ENCODE peak calls at places on chromosomes 6 and 20, in eight cellular contexts. X is HCT116, Z is Peyer's patch, B is tibial nerve, C is adrenal gland, O is IMR-90, V is A549, S is esophagus squamous epithelium. D is an unnamed sample.

GRCh38 chr6:8108031-8108660 is 5.8 kb upstream of the EEF1E1 start:
- DNase-seq in X (peak; percentile 27), Z (no peak), B (no peak), C (no peak), O (peak; percentile 99), V (peak; percentile 55), S (no peak), D (no peak)

GRCh38 chr6:20572940-20573339 is 38.7 kb downstream of the CDKAL1 start:
- DNase-seq in X (no peak), Z (no peak), B (no peak), C (no peak), O (peak; percentile 63), V (no peak), S (no peak), D (no peak)

GRCh38 chr6:128827675-128828464 is 55.1 kb upstream of the LAMA2 start:
- DNase-seq in X (no peak), Z (no peak), B (no peak), C (no peak), O (peak; percentile 73), V (no peak), S (no peak), D (no peak)

GRCh38 chr6:87078983-87079616 is 15.8 kb downstream of the CGA start:
- DNase-seq in X (peak; percentile 79), Z (peak; percentile 82), B (peak; percentile 49), C (peak; percentile 80), O (peak; percentile 63), V (peak; percentile 70), S (no peak), D (peak; percentile 89)

GRCh38 chr20:24933266-24933908 is 15.7 kb upstream of the CST7 start:
- DNase-seq in X (no peak), Z (no peak), B (no peak), C (peak; percentile 23), O (no peak), V (no peak), S (no peak), D (peak; percentile 46)

GRCh38 chr20:325889-326644 is 715 bp downstream of the SOX12 start:
- DNase-seq in X (no peak), Z (peak; percentile 80), B (no peak), C (peak; percentile 88), O (peak; percentile 67), V (peak; percentile 45), S (no peak), D (peak; percentile 57)

GRCh38 chr6:33418690-33419291 is 884 bp upstream of the CUTA start:
- DNase-seq in X (no peak), Z (no peak), B (no peak), C (peak; percentile 60), O (peak; percentile 42), V (no peak), S (no peak), D (no peak)

GRCh38 chr20:50510706-50511401 is 671 bp downstream of the PTPN1 start:
- DNase-seq in X (no peak), Z (peak; percentile 67), B (no peak), C (no peak), O (no peak), V (no peak), S (no peak), D (peak; percentile 62)

GRCh38 chr20:44990957-44991356 is 24.6 kb downstream of the STK4 start:
- DNase-seq in X (no peak), Z (no peak), B (no peak), C (no peak), O (no peak), V (no peak), S (no peak), D (no peak)

GRCh38 chr20:40494238-40494637 is 194.8 kb downstream of the MAFB start:
- DNase-seq in X (no peak), Z (peak; percentile 65), B (no peak), C (peak; percentile 64), O (no peak), V (no peak), S (no peak), D (no peak)

GRCh38 chr20:32581839-32582658 is 3.1 kb downstream of the NOL4L start:
- DNase-seq in X (no peak), Z (no peak), B (no peak), C (no peak), O (no peak), V (no peak), S (no peak), D (no peak)

GRCh38 chr6:1703923-1704322 is 94.2 kb downstream of the FOXC1 start:
- DNase-seq in X (no peak), Z (no peak), B (no peak), C (no peak), O (no peak), V (no peak), S (no peak), D (no peak)

GRCh38 chr20:48736231-48736630 is 91.6 kb downstream of the PREX1 start:
- DNase-seq in X (no peak), Z (no peak), B (no peak), C (no peak), O (peak; percentile 8), V (no peak), S (no peak), D (no peak)

GRCh38 chr6:138857792-138858191 is 61.9 kb downstream of the ECT2L start:
- DNase-seq in X (no peak), Z (no peak), B (no peak), C (no peak), O (no peak), V (no peak), S (no peak), D (no peak)

GRCh38 chr20:6590891-6591679 is 176.4 kb upstream of the BMP2 start:
- DNase-seq in X (no peak), Z (no peak), B (no peak), C (no peak), O (peak; percentile 77), V (no peak), S (no peak), D (peak; percentile 47)

GRCh38 chr20:60491261-60491660 is 533.0 kb downstream of the CDH26 start:
- DNase-seq in X (no peak), Z (no peak), B (no peak), C (no peak), O (no peak), V (no peak), S (no peak), D (no peak)

GRCh38 chr6:26331809-26332226 is 33.2 kb upstream of the BTN3A2 start:
- DNase-seq in X (no peak), Z (no peak), B (no peak), C (no peak), O (no peak), V (no peak), S (no peak), D (no peak)

GRCh38 chr20:13231031-13231752 is 10.1 kb downstream of the ISM1 start:
- DNase-seq in X (no peak), Z (no peak), B (no peak), C (no peak), O (peak; percentile 28), V (no peak), S (no peak), D (no peak)

GRCh38 chr6:158803733-158804143 is 15.4 kb downstream of the EZR start:
- DNase-seq in X (no peak), Z (peak; percentile 89), B (no peak), C (no peak), O (no peak), V (no peak), S (no peak), D (no peak)
- H3K4me3 ChIP-seq in X (no peak overlapping the region), Z (no peak overlapping the region), B (no peak overlapping the region), C (no peak overlapping the region), O (no peak overlapping the region), V (no peak overlapping the region), S (no peak overlapping the region), D (no peak overlapping the region)

GRCh38 chr6:98467902-98468301 is 366.5 kb upstream of the POU3F2 start:
- DNase-seq in X (no peak), Z (no peak), B (no peak), C (no peak), O (no peak), V (no peak), S (no peak), D (no peak)
- TF ChIP-seq POLR2A in X (no peak), Z (no peak), B (no peak), C (no peak), O (no peak), V (no peak), S (no peak), D (no peak)

DNA sequence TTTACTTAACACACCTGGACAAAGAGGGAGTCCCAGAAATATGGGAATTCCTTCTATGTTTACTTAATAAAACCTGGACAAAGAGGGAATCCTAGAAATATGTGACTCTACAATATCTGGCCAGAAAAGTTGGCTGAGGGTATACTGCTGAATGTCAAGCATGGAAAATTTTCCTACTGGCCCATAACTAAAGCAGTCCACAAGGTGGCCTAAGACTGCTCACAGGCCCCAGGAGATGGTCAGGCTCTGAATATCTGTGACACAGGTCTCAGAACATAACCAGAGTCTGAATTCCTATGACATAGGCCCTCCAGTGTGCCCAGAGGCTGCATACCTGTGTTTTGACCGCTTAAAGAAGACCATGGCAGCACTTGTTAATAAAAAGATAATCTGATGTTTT is 578.2 kb upstream of the NRSN1 start:
- DNase-seq in X (no peak), Z (no peak), B (no peak), C (no peak), O (no peak), V (no peak), S (no peak), D (no peak)
- TF ChIP-seq CTCF in X (no peak), Z (no peak), B (no peak), C (no peak), O (no peak), V (no peak), S (no peak), D (no peak)

GRCh38 chr20:38725458-38725958 is 1.2 kb downstream of the SLC32A1 start:
- DNase-seq in X (no peak), Z (no peak), B (no peak), C (no peak), O (no peak), V (no peak), S (no peak), D (no peak)

GRCh38 chr20:38728237-38728761 is 4.0 kb downstream of the SLC32A1 start:
- DNase-seq in X (no peak), Z (no peak), B (no peak), C (no peak), O (no peak), V (no peak), S (no peak), D (no peak)

GRCh38 chr20:38725959-38726848 is 1.9 kb downstream of the SLC32A1 start:
- DNase-seq in X (no peak), Z (peak; percentile 64), B (no peak), C (no peak), O (peak; percentile 11), V (peak; percentile 84), S (no peak), D (no peak)

GRCh38 chr20:38727602-38728236 is 3.4 kb downstream of the SLC32A1 start:
- DNase-seq in X (no peak), Z (no peak), B (no peak), C (no peak), O (no peak), V (no peak), S (no peak), D (no peak)

DNA sequence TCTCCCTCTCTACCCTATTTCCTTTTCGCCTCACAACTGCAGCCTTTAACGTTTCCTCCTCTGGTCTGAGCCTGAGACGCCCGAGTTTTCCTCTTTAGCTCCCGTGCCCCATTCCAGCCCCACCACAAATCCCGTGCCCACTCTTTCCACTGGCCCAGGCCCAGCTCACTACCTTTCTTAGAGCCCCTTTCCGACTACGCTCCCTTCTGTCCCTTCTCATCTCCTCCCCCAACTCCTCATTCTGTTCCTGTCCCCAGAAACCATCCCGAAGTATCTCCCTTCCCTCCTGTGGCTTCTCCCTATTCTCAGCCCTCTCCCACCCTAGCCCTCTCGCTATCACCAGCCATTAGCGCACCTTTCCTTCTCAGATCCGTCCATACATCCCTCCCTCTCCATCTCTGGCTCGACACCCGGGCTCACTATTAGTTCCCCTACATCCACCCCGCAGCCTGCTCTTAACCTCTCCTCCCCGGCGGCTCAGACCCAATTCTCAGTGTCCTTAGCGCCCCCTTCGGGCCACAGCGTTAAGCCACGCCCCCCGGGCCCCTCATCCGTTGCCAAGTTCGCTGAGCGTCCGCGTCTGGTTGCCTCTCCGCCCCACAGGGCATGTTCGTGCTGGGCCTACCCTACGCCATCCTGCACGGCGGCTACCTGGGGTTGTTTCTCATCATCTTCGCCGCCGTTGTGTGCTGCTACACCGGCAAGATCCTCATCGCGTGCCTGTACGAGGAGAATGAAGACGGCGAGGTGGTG is 2.7 kb downstream of the SLC32A1 start:
- DNase-seq in X (no peak), Z (no peak), B (no peak), C (no peak), O (no peak), V (no peak), S (no peak), D (no peak)
- H3K4me3 ChIP-seq in X (no peak overlapping the region), Z (no peak overlapping the region), B (no peak overlapping the region), C (no peak overlapping the region), O (no peak overlapping the region), V (no peak overlapping the region), S (no peak overlapping the region), D (no peak overlapping the region)

D was measured in lower leg skin.